ENCODE peak calls at places on chromosomes 2 and 18, in nine cellular contexts. One of them, this sample, is unnamed.

GRCh38 chr2:28321426-28321825 is 71.2 kb upstream of the FOSL2 start:
- DNase-seq in KG1: no peak
- DNase-seq in posterior cingulate gyrus: no peak
- DNase-seq in SW 1271: no peak
- DNase-seq in RWPE1: no peak
- DNase-seq in memory B cell: no peak
- DNase-seq in AG10803: peak
- DNase-seq in mesendoderm: peak
- DNase-seq in RKO: no peak
- DNase-seq in this sample: no peak

GRCh38 chr2:11872247-11872947 is 126.0 kb downstream of the LPIN1 start:
- DNase-seq in RKO: no peak
- DNase-seq in AG10803: no peak
- DNase-seq in SW 1271: no peak
- DNase-seq in memory B cell: no peak
- DNase-seq in posterior cingulate gyrus: no peak
- DNase-seq in KG1: no peak
- DNase-seq in mesendoderm: no peak
- DNase-seq in RWPE1: no peak
- DNase-seq in this sample: no peak

GRCh38 chr18:22159014-22159413 is 10.4 kb upstream of the GATA6 start:
- DNase-seq in mesendoderm: peak
- DNase-seq in SW 1271: no peak
- DNase-seq in KG1: no peak
- DNase-seq in RWPE1: no peak
- DNase-seq in RKO: no peak
- DNase-seq in AG10803: no peak
- DNase-seq in posterior cingulate gyrus: no peak
- DNase-seq in memory B cell: no peak
- DNase-seq in this sample: no peak

GRCh38 chr18:59514193-59514592 is 155.1 kb upstream of the LMAN1 start:
- DNase-seq in AG10803: peak
- DNase-seq in RWPE1: no peak
- DNase-seq in RKO: no peak
- DNase-seq in posterior cingulate gyrus: no peak
- DNase-seq in KG1: no peak
- DNase-seq in memory B cell: no peak
- DNase-seq in SW 1271: no peak
- DNase-seq in mesendoderm: no peak
- DNase-seq in this sample: no peak

GRCh38 chr2:217865373-217865772 is 137.4 kb downstream of the TNS1 start:
- DNase-seq in RWPE1: no peak
- DNase-seq in mesendoderm: no peak
- DNase-seq in RKO: no peak
- DNase-seq in posterior cingulate gyrus: no peak
- DNase-seq in memory B cell: no peak
- DNase-seq in AG10803: no peak
- DNase-seq in SW 1271: no peak
- DNase-seq in KG1: no peak
- DNase-seq in this sample: no peak

GRCh38 chr2:239778042-239778811 is 246.9 kb downstream of the NDUFA10 start:
- DNase-seq in mesendoderm: no peak
- DNase-seq in memory B cell: no peak
- DNase-seq in AG10803: no peak
- DNase-seq in SW 1271: no peak
- DNase-seq in RWPE1: no peak
- DNase-seq in RKO: no peak
- DNase-seq in posterior cingulate gyrus: no peak
- DNase-seq in KG1: no peak
- DNase-seq in this sample: no peak

GRCh38 chr2:10879624-10880585 is 31.8 kb upstream of the KCNF1 start:
- DNase-seq in SW 1271: no peak
- DNase-seq in RWPE1: no peak
- DNase-seq in KG1: no peak
- DNase-seq in mesendoderm: peak
- DNase-seq in posterior cingulate gyrus: no peak
- DNase-seq in AG10803: no peak
- DNase-seq in memory B cell: no peak
- DNase-seq in RKO: no peak
- DNase-seq in this sample: no peak

GRCh38 chr2:206004004-206004693 is 81.8 kb downstream of the INO80D start:
- DNase-seq in SW 1271: no peak
- DNase-seq in memory B cell: no peak
- DNase-seq in RWPE1: no peak
- DNase-seq in posterior cingulate gyrus: no peak
- DNase-seq in AG10803: no peak
- DNase-seq in mesendoderm: peak
- DNase-seq in RKO: no peak
- DNase-seq in KG1: no peak
- DNase-seq in this sample: no peak

GRCh38 chr2:120559401-120559800 is 176.3 kb upstream of the GLI2 start:
- DNase-seq in RWPE1: no peak
- DNase-seq in memory B cell: no peak
- DNase-seq in mesendoderm: no peak
- DNase-seq in SW 1271: no peak
- DNase-seq in RKO: peak
- DNase-seq in KG1: no peak
- DNase-seq in posterior cingulate gyrus: no peak
- DNase-seq in AG10803: peak
- DNase-seq in this sample: no peak

GRCh38 chr2:74524955-74525716 is 895 bp downstream of the DQX1 start:
- DNase-seq in RKO: no peak
- DNase-seq in mesendoderm: no peak
- DNase-seq in KG1: no peak
- DNase-seq in AG10803: no peak
- DNase-seq in RWPE1: no peak
- DNase-seq in posterior cingulate gyrus: no peak
- DNase-seq in memory B cell: no peak
- DNase-seq in SW 1271: no peak
- DNase-seq in this sample: no peak

GRCh38 chr2:201127570-201127969 is 11.6 kb downstream of the CFLAR start:
- DNase-seq in KG1: no peak
- DNase-seq in SW 1271: no peak
- DNase-seq in posterior cingulate gyrus: peak
- DNase-seq in RKO: no peak
- DNase-seq in mesendoderm: no peak
- DNase-seq in RWPE1: no peak
- DNase-seq in memory B cell: no peak
- DNase-seq in AG10803: peak
- DNase-seq in this sample: no peak

GRCh38 chr2:181036848-181037603 is 56.6 kb downstream of the UBE2E3 start:
- DNase-seq in SW 1271: peak
- DNase-seq in KG1: no peak
- DNase-seq in memory B cell: no peak
- DNase-seq in posterior cingulate gyrus: no peak
- DNase-seq in RKO: peak
- DNase-seq in RWPE1: peak
- DNase-seq in AG10803: peak
- DNase-seq in mesendoderm: no peak
- DNase-seq in this sample: no peak

GRCh38 chr2:134911386-134911785 is 7.2 kb upstream of the CCNT2 start:
- DNase-seq in RKO: no peak
- DNase-seq in mesendoderm: no peak
- DNase-seq in SW 1271: no peak
- DNase-seq in KG1: no peak
- DNase-seq in posterior cingulate gyrus: no peak
- DNase-seq in RWPE1: no peak
- DNase-seq in memory B cell: no peak
- DNase-seq in AG10803: no peak
- DNase-seq in this sample: no peak

GRCh38 chr2:138029238-138029637 is 65.0 kb downstream of the HNMT start:
- DNase-seq in KG1: no peak
- DNase-seq in AG10803: peak
- DNase-seq in SW 1271: no peak
- DNase-seq in RWPE1: no peak
- DNase-seq in RKO: no peak
- DNase-seq in mesendoderm: no peak
- DNase-seq in memory B cell: no peak
- DNase-seq in posterior cingulate gyrus: no peak
- DNase-seq in this sample: no peak

GRCh38 chr2:69781321-69782248 is 39.7 kb downstream of the ANXA4 start:
- DNase-seq in memory B cell: no peak
- DNase-seq in posterior cingulate gyrus: no peak
- DNase-seq in mesendoderm: peak
- DNase-seq in AG10803: no peak
- DNase-seq in KG1: no peak
- DNase-seq in SW 1271: no peak
- DNase-seq in RWPE1: no peak
- DNase-seq in RKO: no peak
- DNase-seq in this sample: no peak

GRCh38 chr2:70553334-70553583 is 367 bp downstream of the TGFA start:
- DNase-seq in posterior cingulate gyrus: no peak
- DNase-seq in mesendoderm: peak
- DNase-seq in memory B cell: no peak
- DNase-seq in RWPE1: peak
- DNase-seq in KG1: no peak
- DNase-seq in SW 1271: no peak
- DNase-seq in AG10803: no peak
- DNase-seq in RKO: no peak
- DNase-seq in this sample: no peak

GRCh38 chr2:127174176-127174575 is 45.9 kb downstream of the CYP27C1 start:
- DNase-seq in RKO: peak
- DNase-seq in AG10803: no peak
- DNase-seq in KG1: no peak
- DNase-seq in mesendoderm: no peak
- DNase-seq in posterior cingulate gyrus: peak
- DNase-seq in RWPE1: peak
- DNase-seq in SW 1271: no peak
- DNase-seq in memory B cell: no peak
- DNase-seq in this sample: no peak

GRCh38 chr2:57842531-57842930 is 204.1 kb upstream of the VRK2 start:
- DNase-seq in mesendoderm: no peak
- DNase-seq in RKO: peak
- DNase-seq in KG1: no peak
- DNase-seq in posterior cingulate gyrus: no peak
- DNase-seq in SW 1271: no peak
- DNase-seq in RWPE1: no peak
- DNase-seq in memory B cell: no peak
- DNase-seq in AG10803: peak
- DNase-seq in this sample: no peak

GRCh38 chr2:128534688-128535392 is 216.2 kb upstream of the HS6ST1 start:
- DNase-seq in RKO: no peak
- DNase-seq in KG1: no peak
- DNase-seq in RWPE1: no peak
- DNase-seq in mesendoderm: no peak
- DNase-seq in AG10803: no peak
- DNase-seq in memory B cell: no peak
- DNase-seq in posterior cingulate gyrus: no peak
- DNase-seq in SW 1271: no peak
- DNase-seq in this sample: no peak

GRCh38 chr2:117775820-117776219 is 38.7 kb upstream of the DDX18 start:
- DNase-seq in RWPE1: no peak
- DNase-seq in mesendoderm: no peak
- DNase-seq in posterior cingulate gyrus: no peak
- DNase-seq in memory B cell: no peak
- DNase-seq in AG10803: no peak
- DNase-seq in RKO: no peak
- DNase-seq in KG1: no peak
- DNase-seq in SW 1271: no peak
- DNase-seq in this sample: no peak

GRCh38 chr18:46917808-46918600 is 602 bp downstream of the KATNAL2 start:
- DNase-seq in mesendoderm: peak
- DNase-seq in memory B cell: peak
- DNase-seq in AG10803: peak
- DNase-seq in KG1: no peak
- DNase-seq in posterior cingulate gyrus: no peak
- DNase-seq in RWPE1: no peak
- DNase-seq in SW 1271: no peak
- DNase-seq in RKO: peak
- DNase-seq in this sample: peak

GRCh38 chr2:23492941-23493340 is 108.0 kb downstream of the KLHL29 start:
- DNase-seq in memory B cell: no peak
- DNase-seq in SW 1271: no peak
- DNase-seq in RWPE1: peak
- DNase-seq in RKO: no peak
- DNase-seq in mesendoderm: no peak
- DNase-seq in AG10803: no peak
- DNase-seq in posterior cingulate gyrus: no peak
- DNase-seq in KG1: no peak
- DNase-seq in this sample: no peak

GRCh38 chr2:235116885-235117492 is 165.2 kb downstream of the SH3BP4 start:
- DNase-seq in mesendoderm: peak
- DNase-seq in memory B cell: no peak
- DNase-seq in RWPE1: peak
- DNase-seq in KG1: no peak
- DNase-seq in posterior cingulate gyrus: no peak
- DNase-seq in SW 1271: peak
- DNase-seq in RKO: peak
- DNase-seq in AG10803: peak
- DNase-seq in this sample: no peak

GRCh38 chr2:3625186-3625585 is 30.3 kb downstream of the COLEC11 start:
- DNase-seq in memory B cell: no peak
- DNase-seq in mesendoderm: no peak
- DNase-seq in KG1: no peak
- DNase-seq in AG10803: no peak
- DNase-seq in RKO: no peak
- DNase-seq in SW 1271: no peak
- DNase-seq in posterior cingulate gyrus: no peak
- DNase-seq in RWPE1: no peak
- DNase-seq in this sample: no peak

GRCh38 chr2:98164256-98164655 is 77.3 kb downstream of the VWA3B start:
- DNase-seq in RKO: no peak
- DNase-seq in KG1: no peak
- DNase-seq in SW 1271: no peak
- DNase-seq in AG10803: no peak
- DNase-seq in RWPE1: no peak
- DNase-seq in posterior cingulate gyrus: no peak
- DNase-seq in memory B cell: no peak
- DNase-seq in mesendoderm: no peak
- DNase-seq in this sample: no peak

GRCh38 chr18:10417679-10418078 is 36.8 kb upstream of the APCDD1 start:
- DNase-seq in AG10803: peak
- DNase-seq in RKO: no peak
- DNase-seq in KG1: no peak
- DNase-seq in mesendoderm: no peak
- DNase-seq in SW 1271: no peak
- DNase-seq in memory B cell: no peak
- DNase-seq in posterior cingulate gyrus: no peak
- DNase-seq in RWPE1: no peak
- DNase-seq in this sample: no peak

GRCh38 chr18:53792762-53793161 is 431.7 kb downstream of the MBD2 start:
- DNase-seq in RKO: no peak
- DNase-seq in posterior cingulate gyrus: no peak
- DNase-seq in mesendoderm: peak
- DNase-seq in RWPE1: no peak
- DNase-seq in SW 1271: no peak
- DNase-seq in KG1: no peak
- DNase-seq in AG10803: no peak
- DNase-seq in memory B cell: no peak
- DNase-seq in this sample: no peak

GRCh38 chr2:129006135-129006885 is 687.6 kb upstream of the HS6ST1 start:
- DNase-seq in RKO: no peak
- DNase-seq in AG10803: no peak
- DNase-seq in SW 1271: no peak
- DNase-seq in RWPE1: no peak
- DNase-seq in mesendoderm: no peak
- DNase-seq in memory B cell: no peak
- DNase-seq in posterior cingulate gyrus: no peak
- DNase-seq in KG1: no peak
- DNase-seq in this sample: no peak

GRCh38 chr2:24855703-24856102 is 62.5 kb downstream of the CENPO start:
- DNase-seq in AG10803: peak
- DNase-seq in memory B cell: no peak
- DNase-seq in RWPE1: no peak
- DNase-seq in mesendoderm: peak
- DNase-seq in posterior cingulate gyrus: no peak
- DNase-seq in KG1: no peak
- DNase-seq in RKO: no peak
- DNase-seq in SW 1271: no peak
- DNase-seq in this sample: no peak

GRCh38 chr2:129462967-129463366 is 516.5 kb upstream of the RAB6C start:
- DNase-seq in SW 1271: no peak
- DNase-seq in AG10803: no peak
- DNase-seq in RWPE1: no peak
- DNase-seq in memory B cell: no peak
- DNase-seq in KG1: no peak
- DNase-seq in mesendoderm: no peak
- DNase-seq in RKO: no peak
- DNase-seq in posterior cingulate gyrus: no peak
- DNase-seq in this sample: no peak

GRCh38 chr18:76708036-76708726 is 114.2 kb upstream of the ZNF236 start:
- DNase-seq in SW 1271: no peak
- DNase-seq in RKO: no peak
- DNase-seq in AG10803: no peak
- DNase-seq in mesendoderm: no peak
- DNase-seq in KG1: no peak
- DNase-seq in posterior cingulate gyrus: no peak
- DNase-seq in memory B cell: no peak
- DNase-seq in RWPE1: no peak
- DNase-seq in this sample: no peak

This sample was measured in GM19239.